ENCODE peak calls at places on chromosomes 3 and 15, in eight cellular contexts. O, J, M, Y, D, L, U and I are unnamed samples.

GRCh38 chr3:174495231-174495755 is 363.8 kb upstream of the NAALADL2 start:
- DNase-seq in O (no peak), J (no peak), M (no peak), Y (no peak), D (no peak), L (no peak), U (no peak), I (no peak)

GRCh38 chr3:177231237-177231636 is 34.0 kb upstream of the TBL1XR1 start:
- DNase-seq in O (no peak), J (no peak), M (no peak), Y (no peak), D (no peak), L (no peak), U (no peak), I (no peak)

GRCh38 chr15:64775551-64776401 is at the start of gene RBPMS2:
- DNase-seq in O (peak), J (peak), M (peak), Y (peak), D (no peak), L (peak), U (peak), I (peak)

GRCh38 chr3:195558602-195559001 is 15.5 kb upstream of the PPP1R2 start:
- DNase-seq in O (no peak), J (peak), M (peak), Y (peak), D (peak), L (no peak), U (peak), I (peak)

GRCh38 chr3:169534439-169534838 is 129.1 kb downstream of the MECOM start:
- DNase-seq in O (no peak), J (no peak), M (no peak), Y (no peak), D (no peak), L (no peak), U (no peak), I (no peak)

GRCh38 chr3:170511371-170511770 is 74.5 kb downstream of the SLC7A14 start:
- DNase-seq in O (no peak), J (no peak), M (no peak), Y (no peak), D (no peak), L (no peak), U (no peak), I (no peak)

GRCh38 chr15:34987982-34988873 is at the start of gene ZNF770:
- DNase-seq in O (peak), J (peak), M (peak), Y (peak), D (peak), L (peak), U (peak), I (peak)

GRCh38 chr15:85047271-85047948 is 65.8 kb downstream of the PDE8A start:
- DNase-seq in O (peak), J (peak), M (peak), Y (peak), D (peak), L (peak), U (peak), I (no peak)

GRCh38 chr15:69217381-69217780 is 56.9 kb downstream of the GLCE start:
- DNase-seq in O (no peak), J (no peak), M (no peak), Y (no peak), D (no peak), L (no peak), U (no peak), I (no peak)

GRCh38 chr3:53715815-53716483 is 130.3 kb downstream of the CHDH start:
- DNase-seq in O (no peak), J (no peak), M (no peak), Y (no peak), D (no peak), L (no peak), U (no peak), I (no peak)

GRCh38 chr3:30476373-30477082 is 129.9 kb upstream of the TGFBR2 start:
- DNase-seq in O (no peak), J (no peak), M (no peak), Y (peak), D (peak), L (no peak), U (no peak), I (no peak)

GRCh38 chr3:148757238-148757930 is 59.7 kb downstream of the AGTR1 start:
- DNase-seq in O (no peak), J (no peak), M (no peak), Y (peak), D (no peak), L (no peak), U (no peak), I (no peak)

GRCh38 chr3:71054312-71054711 is 529.2 kb downstream of the FOXP1 start:
- DNase-seq in O (no peak), J (no peak), M (no peak), Y (no peak), D (no peak), L (no peak), U (no peak), I (no peak)

GRCh38 chr15:92683511-92683834 is 27.9 kb upstream of the FAM174B start:
- DNase-seq in O (no peak), J (peak), M (no peak), Y (peak), D (peak), L (no peak), U (peak), I (no peak)

GRCh38 chr3:67327582-67327981 is 326.8 kb downstream of the SUCLG2 start:
- DNase-seq in O (no peak), J (no peak), M (no peak), Y (no peak), D (no peak), L (no peak), U (no peak), I (no peak)

GRCh38 chr15:92917606-92918407 is 17.7 kb downstream of the CHD2 start:
- DNase-seq in O (peak), J (peak), M (peak), Y (peak), D (peak), L (peak), U (peak), I (peak)

GRCh38 chr3:141360888-141361598 is 7.3 kb upstream of the ZBTB38 start:
- DNase-seq in O (no peak), J (peak), M (peak), Y (peak), D (peak), L (peak), U (no peak), I (peak)

GRCh38 chr3:20772869-20773268 is 586.9 kb upstream of the SGO1 start:
- DNase-seq in O (no peak), J (no peak), M (no peak), Y (no peak), D (no peak), L (no peak), U (no peak), I (no peak)

GRCh38 chr15:60633426-60633968 is 154.6 kb upstream of the ICE2 start:
- DNase-seq in O (no peak), J (no peak), M (no peak), Y (no peak), D (no peak), L (no peak), U (peak), I (no peak)

GRCh38 chr15:87557871-87558270 is 698.7 kb downstream of the NTRK3 start:
- DNase-seq in O (no peak), J (no peak), M (no peak), Y (no peak), D (no peak), L (no peak), U (no peak), I (no peak)

GRCh38 chr3:144351968-144352367 is 380.3 kb downstream of the DIPK2A start:
- DNase-seq in O (no peak), J (no peak), M (no peak), Y (no peak), D (no peak), L (no peak), U (no peak), I (no peak)

GRCh38 chr3:115040673-115041286 is 106.3 kb downstream of the ZBTB20 start:
- DNase-seq in O (no peak), J (peak), M (peak), Y (peak), D (peak), L (peak), U (peak), I (peak)

GRCh38 chr3:31567036-31567435 is 34.3 kb downstream of the STT3B start:
- DNase-seq in O (no peak), J (peak), M (peak), Y (no peak), D (no peak), L (no peak), U (no peak), I (no peak)

GRCh38 chr3:149151843-149152242 is 22.4 kb downstream of the HPS3 start:
- DNase-seq in O (no peak), J (no peak), M (no peak), Y (no peak), D (peak), L (no peak), U (no peak), I (no peak)

GRCh38 chr3:106683931-106684330 is 693.3 kb upstream of the CCDC54 start:
- DNase-seq in O (no peak), J (no peak), M (no peak), Y (peak), D (no peak), L (no peak), U (no peak), I (no peak)

GRCh38 chr3:135771760-135772159 is 193.8 kb upstream of the PPP2R3A start:
- DNase-seq in O (no peak), J (no peak), M (no peak), Y (no peak), D (no peak), L (no peak), U (no peak), I (no peak)

GRCh38 chr15:29522373-29523276 is 253.0 kb upstream of the NSMCE3 start:
- DNase-seq in O (no peak), J (peak), M (no peak), Y (peak), D (no peak), L (no peak), U (no peak), I (no peak)

GRCh38 chr15:97759363-97759762 is 201.1 kb upstream of the ARRDC4 start:
- DNase-seq in O (no peak), J (no peak), M (no peak), Y (peak), D (peak), L (no peak), U (no peak), I (no peak)

GRCh38 chr3:63343674-63344073 is 65.6 kb downstream of the SYNPR start:
- DNase-seq in O (peak), J (peak), M (no peak), Y (peak), D (peak), L (no peak), U (peak), I (no peak)

GRCh38 chr3:142065932-142066331 is 83.4 kb downstream of the TFDP2 start:
- DNase-seq in O (no peak), J (no peak), M (no peak), Y (no peak), D (no peak), L (no peak), U (no peak), I (no peak)

GRCh38 chr3:122510878-122511481 is 3.8 kb downstream of the KPNA1 start:
- DNase-seq in O (no peak), J (no peak), M (no peak), Y (peak), D (no peak), L (no peak), U (no peak), I (no peak)

GRCh38 chr3:61802772-61803171 is 241.4 kb downstream of the PTPRG start:
- DNase-seq in O (no peak), J (no peak), M (no peak), Y (no peak), D (no peak), L (no peak), U (no peak), I (no peak)

GRCh38 chr3:110974902-110975301 is 96.7 kb upstream of the NECTIN3 start:
- DNase-seq in O (no peak), J (no peak), M (no peak), Y (no peak), D (no peak), L (no peak), U (no peak), I (no peak)

GRCh38 chr3:165389064-165389463 is 192.9 kb upstream of the SLITRK3 start:
- DNase-seq in O (no peak), J (no peak), M (no peak), Y (peak), D (no peak), L (no peak), U (no peak), I (no peak)

GRCh38 chr3:127174715-127175140 is 18.2 kb upstream of the PRR23E start:
- DNase-seq in O (no peak), J (no peak), M (no peak), Y (no peak), D (no peak), L (peak), U (no peak), I (no peak)

GRCh38 chr15:48782911-48783310 is 28.0 kb downstream of the CEP152 start:
- DNase-seq in O (no peak), J (no peak), M (no peak), Y (no peak), D (no peak), L (no peak), U (no peak), I (no peak)

GRCh38 chr15:29900237-29901189 is 78.2 kb upstream of the TJP1 start:
- DNase-seq in O (no peak), J (no peak), M (no peak), Y (no peak), D (no peak), L (no peak), U (no peak), I (no peak)

GRCh38 chr3:46845397-46845859 is 17.8 kb downstream of the MYL3 start:
- DNase-seq in O (peak), J (no peak), M (peak), Y (peak), D (no peak), L (no peak), U (peak), I (peak)

GRCh38 chr3:155173771-155174170 is 93.7 kb downstream of the MME start:
- DNase-seq in O (no peak), J (no peak), M (no peak), Y (no peak), D (no peak), L (no peak), U (no peak), I (no peak)

GRCh38 chr3:197302033-197302432 is 3.6 kb upstream of the DLG1 start:
- DNase-seq in O (no peak), J (no peak), M (no peak), Y (no peak), D (no peak), L (no peak), U (no peak), I (no peak)
- TF ChIP-seq CTCF in O (no peak), J (no peak), M (no peak), Y (no peak), D (no peak), L (no peak), U (no peak), I (no peak)

GRCh38 chr3:14411166-14411526 is 8.7 kb downstream of the SLC6A6 start:
- DNase-seq in O (no peak), J (peak), M (no peak), Y (no peak), D (no peak), L (no peak), U (peak), I (no peak)

GRCh38 chr3:14413381-14414071 is 11.1 kb downstream of the SLC6A6 start:
- DNase-seq in O (no peak), J (no peak), M (no peak), Y (peak), D (no peak), L (no peak), U (peak), I (no peak)

GRCh38 chr3:14410501-14411165 is 8.2 kb downstream of the SLC6A6 start:
- DNase-seq in O (no peak), J (peak), M (no peak), Y (peak), D (peak), L (no peak), U (peak), I (no peak)

GRCh38 chr3:14412831-14413380 is 10.5 kb downstream of the SLC6A6 start:
- DNase-seq in O (peak), J (no peak), M (no peak), Y (no peak), D (no peak), L (no peak), U (peak), I (no peak)

DNA sequence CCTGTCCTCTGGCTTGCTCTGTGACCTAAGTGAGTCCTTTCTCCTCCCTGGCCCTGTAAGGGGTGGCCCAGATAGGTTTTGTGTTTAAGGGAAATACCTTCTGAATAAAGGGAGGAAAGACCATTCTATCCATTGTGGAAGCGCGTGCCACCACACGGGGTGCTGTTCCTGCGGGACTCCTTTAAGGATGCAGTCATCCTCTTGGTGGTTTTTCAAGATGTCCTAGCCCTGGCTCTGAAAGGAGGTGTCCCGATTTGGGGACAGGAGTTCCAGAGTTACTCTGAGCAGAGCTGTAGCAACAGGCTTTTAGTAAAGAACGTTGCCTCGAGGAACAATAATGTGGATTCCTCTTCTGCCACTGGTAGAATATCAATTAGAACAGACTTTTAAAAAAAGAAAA is 9.6 kb downstream of the SLC6A6 start:
- DNase-seq in O (no peak), J (no peak), M (no peak), Y (no peak), D (no peak), L (no peak), U (no peak), I (no peak)
- TF ChIP-seq CTCF in O (no peak), J (no peak), M (no peak), Y (no peak), D (peak), L (no peak), U (no peak), I (no peak)

GRCh38 chr3:52041118-52041847 is 15.1 kb downstream of the DUSP7 start:
- DNase-seq in O (no peak), J (no peak), M (no peak), Y (no peak), D (no peak), L (no peak), U (no peak), I (no peak)
- TF ChIP-seq CTCF in O (no peak), J (no peak), M (no peak), Y (no peak), D (peak), L (no peak), U (no peak), I (peak)

DNA sequence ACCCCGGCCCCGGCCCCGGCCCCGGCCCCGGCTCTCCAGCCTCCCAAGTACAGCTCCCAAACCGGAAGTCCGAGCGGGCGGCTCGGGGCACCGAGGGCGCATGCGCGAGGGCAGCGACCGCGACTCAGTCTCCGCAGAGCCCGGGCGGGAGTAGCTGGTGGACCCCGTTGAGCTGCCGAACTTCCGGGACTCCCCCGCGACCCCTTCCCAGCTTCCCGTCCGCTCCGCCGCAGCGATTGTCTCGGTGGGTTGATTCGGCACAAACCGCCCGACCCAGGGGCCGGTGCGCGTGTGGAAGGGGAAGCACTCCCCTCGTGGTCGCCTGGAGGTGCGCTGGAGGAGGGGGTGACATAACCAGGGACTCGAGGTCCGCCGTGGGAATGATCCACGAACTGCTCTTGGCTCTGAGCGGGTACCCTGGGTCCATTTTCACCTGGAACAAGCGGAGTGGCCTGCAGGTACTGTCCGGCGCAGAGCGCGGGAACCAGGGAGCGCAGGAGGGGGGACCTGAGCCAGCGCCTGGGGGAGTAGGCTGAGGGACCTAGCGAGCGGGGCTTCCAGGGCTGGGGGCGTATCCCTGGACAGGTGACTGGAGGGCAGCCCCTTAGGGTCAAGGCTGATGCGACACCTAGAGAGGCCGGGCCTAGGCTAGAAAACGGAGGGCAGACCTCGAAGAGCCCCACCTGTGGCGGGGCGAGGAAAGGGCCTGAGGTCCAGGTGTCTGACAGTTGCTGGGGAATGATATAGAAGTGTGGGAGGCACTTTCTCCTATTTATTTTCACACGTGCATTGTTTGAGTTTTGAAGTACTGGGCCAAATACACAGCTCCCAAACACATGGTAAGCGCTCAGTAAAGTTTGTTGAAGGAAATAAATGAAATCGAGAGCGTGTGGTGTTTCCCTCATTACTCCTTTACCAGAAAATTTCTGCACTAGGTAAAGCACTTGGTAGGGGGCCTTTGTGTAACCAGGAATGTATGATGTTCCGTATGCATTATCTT is at the start of the genes TUBGCP4 and ZSCAN29:
- DNase-seq in O (peak), J (peak), M (peak), Y (peak), D (peak), L (peak), U (peak), I (peak)
- TF ChIP-seq CTCF in O (no peak), J (no peak), M (peak), Y (peak), D (peak), L (peak), U (peak), I (peak)

DNA sequence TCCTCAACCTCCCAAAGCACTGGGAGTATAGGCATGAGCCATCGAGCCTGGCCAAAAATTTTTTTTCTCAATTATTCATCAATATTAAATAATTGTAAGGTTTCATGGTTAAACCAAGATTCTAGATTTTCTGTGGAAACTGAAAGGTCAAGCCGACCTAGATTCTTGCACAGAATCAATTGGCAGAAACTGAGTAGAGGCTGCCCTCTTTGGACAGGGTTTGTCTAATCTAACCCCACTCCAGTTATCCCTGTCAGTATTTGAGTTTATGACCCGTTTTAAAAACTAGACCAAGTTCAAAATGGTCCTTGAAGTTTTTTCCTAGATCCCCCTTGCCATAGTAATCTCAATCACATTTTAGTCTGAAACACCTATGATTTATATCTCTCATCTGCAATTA is 8.6 kb upstream of the ADAM10 start:
- DNase-seq in O (no peak), J (peak), M (peak), Y (no peak), D (no peak), L (peak), U (peak), I (peak)
- TF ChIP-seq CTCF in O (no peak), J (no peak), M (no peak), Y (no peak), D (no peak), L (peak), U (peak), I (peak)

GRCh38 chr3:120143676-120144075 is 49.4 kb upstream of the GSK3B start:
- DNase-seq in O (no peak), J (no peak), M (no peak), Y (no peak), D (no peak), L (no peak), U (no peak), I (no peak)

GRCh38 chr3:120148187-120148954 is 54.1 kb upstream of the GSK3B start:
- DNase-seq in O (no peak), J (no peak), M (no peak), Y (no peak), D (no peak), L (no peak), U (no peak), I (no peak)

GRCh38 chr3:120145498-120146285 is 51.4 kb upstream of the GSK3B start:
- DNase-seq in O (no peak), J (peak), M (no peak), Y (peak), D (peak), L (peak), U (no peak), I (peak)

GRCh38 chr3:120144267-120144666 is 50.0 kb upstream of the GSK3B start:
- DNase-seq in O (no peak), J (peak), M (no peak), Y (peak), D (no peak), L (no peak), U (peak), I (no peak)

GRCh38 chr3:120147072-120147871 is 53.0 kb upstream of the GSK3B start:
- DNase-seq in O (no peak), J (peak), M (peak), Y (peak), D (peak), L (peak), U (no peak), I (peak)
- TF ChIP-seq CTCF in O (no peak), J (no peak), M (no peak), Y (peak), D (no peak), L (peak), U (no peak), I (peak)